ENCODE peak calls at places on chromosomes 2 and 18, in six cellular contexts. W is RWPE1, G is lower lobe of right lung, D is fibroblast of lung, H is colonic mucosa, V is dorsolateral prefrontal cortex. A is an unnamed sample.

GRCh38 chr2:140506606-140507005 is 1624.2 kb downstream of the LRP1B start:
- DNase-seq in W (peak), G (no peak), D (peak), H (no peak), V (no peak), A (peak)

GRCh38 chr2:142462291-142462690 is 331.5 kb upstream of the LRP1B start:
- DNase-seq in W (no peak), G (no peak), D (no peak), H (no peak), V (no peak), A (peak)

GRCh38 chr2:71928734-71929481 is 218.8 kb downstream of the CYP26B1 start:
- DNase-seq in W (no peak), G (no peak), D (no peak), H (no peak), V (no peak), A (no peak)

GRCh38 chr2:105215586-105216192 is 25.9 kb upstream of the GPR45 start:
- DNase-seq in W (no peak), G (no peak), D (no peak), H (no peak), V (no peak), A (no peak)

GRCh38 chr2:95056461-95057459 is 31.3 kb downstream of the MAL start:
- DNase-seq in W (no peak), G (no peak), D (no peak), H (no peak), V (peak), A (no peak)

GRCh38 chr2:108594132-108594981 is 60.1 kb downstream of the LIMS1 start:
- DNase-seq in W (peak), G (no peak), D (peak), H (no peak), V (no peak), A (peak)

GRCh38 chr2:140734992-140735391 is 1395.8 kb downstream of the LRP1B start:
- DNase-seq in W (no peak), G (no peak), D (no peak), H (no peak), V (no peak), A (no peak)

GRCh38 chr2:224520064-224520463 is 65.1 kb downstream of the CUL3 start:
- DNase-seq in W (no peak), G (no peak), D (peak), H (no peak), V (no peak), A (peak)

GRCh38 chr2:230018153-230018552 is 50.6 kb downstream of the SLC16A14 start:
- DNase-seq in W (peak), G (no peak), D (peak), H (no peak), V (no peak), A (peak)

GRCh38 chr2:67516358-67516757 is 119.2 kb downstream of the ETAA1 start:
- DNase-seq in W (no peak), G (no peak), D (no peak), H (peak), V (no peak), A (no peak)

GRCh38 chr18:56716692-56717146 is 65.6 kb downstream of the WDR7 start:
- DNase-seq in W (no peak), G (no peak), D (no peak), H (no peak), V (no peak), A (no peak)

GRCh38 chr2:216366777-216367465 is 5.4 kb downstream of the MARCHF4 start:
- DNase-seq in W (no peak), G (no peak), D (peak), H (no peak), V (no peak), A (no peak)

GRCh38 chr18:58215005-58215404 is 171.0 kb downstream of the NEDD4L start:
- DNase-seq in W (no peak), G (no peak), D (no peak), H (peak), V (no peak), A (no peak)

GRCh38 chr2:47118581-47118980 is 36.5 kb downstream of the STPG4 start:
- DNase-seq in W (no peak), G (no peak), D (no peak), H (no peak), V (no peak), A (no peak)

GRCh38 chr2:190210471-190210870 is 109.2 kb downstream of the HIBCH start:
- DNase-seq in W (no peak), G (no peak), D (no peak), H (no peak), V (no peak), A (no peak)

GRCh38 chr2:10036095-10036879 is 7.1 kb upstream of the KLF11 start:
- DNase-seq in W (no peak), G (peak), D (peak), H (no peak), V (peak), A (peak)

DNA sequence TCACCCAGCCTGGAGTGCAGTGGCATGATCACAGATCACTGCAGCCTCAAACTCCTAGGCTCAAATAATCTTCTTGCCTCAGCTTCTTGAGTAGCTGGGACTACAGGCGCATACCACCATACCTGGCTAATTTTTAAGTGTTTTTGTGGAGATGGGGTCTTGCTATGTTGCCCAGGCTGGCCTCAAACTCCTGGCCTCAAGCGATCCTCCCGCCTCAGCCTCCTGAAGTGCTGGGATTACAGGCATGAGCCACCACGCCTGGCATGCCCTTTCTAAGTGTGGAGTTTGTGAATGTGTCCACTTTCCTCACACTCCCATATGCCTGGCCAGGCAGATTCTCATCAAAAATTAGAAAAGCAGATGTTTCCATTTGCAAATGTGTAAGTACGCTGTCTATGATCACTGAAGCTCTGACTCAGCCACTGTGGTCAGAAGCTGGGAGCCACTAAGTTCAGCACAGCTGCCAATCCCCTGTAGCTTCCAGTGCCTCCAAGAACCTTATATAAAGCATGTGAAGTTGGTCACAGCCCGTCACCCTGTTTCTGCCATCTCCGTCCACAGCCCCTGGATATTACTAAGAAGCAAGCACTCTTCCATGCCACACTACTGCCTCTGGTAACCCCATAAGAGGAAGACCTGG is 155.4 kb downstream of the FAM210A start:
- DNase-seq in W (no peak), G (no peak), D (peak), H (no peak), V (no peak), A (no peak)
- H3K27ac ChIP-seq in W (no peak), G (no peak), D (no peak), H (no peak), V (no peak), A (no peak)

GRCh38 chr2:18154259-18154658 is 275.8 kb downstream of the KCNS3 start:
- DNase-seq in W (no peak), G (no peak), D (no peak), H (no peak), V (no peak), A (no peak)

GRCh38 chr2:18156421-18156820 is 278.0 kb downstream of the KCNS3 start:
- DNase-seq in W (no peak), G (no peak), D (no peak), H (no peak), V (no peak), A (no peak)

GRCh38 chr2:18153741-18154140 is 275.3 kb downstream of the KCNS3 start:
- DNase-seq in W (no peak), G (no peak), D (no peak), H (no peak), V (no peak), A (no peak)

GRCh38 chr2:18156002-18156401 is 277.5 kb downstream of the KCNS3 start:
- DNase-seq in W (no peak), G (no peak), D (no peak), H (no peak), V (no peak), A (no peak)

GRCh38 chr2:18154812-18155211 is 276.3 kb downstream of the KCNS3 start:
- DNase-seq in W (no peak), G (no peak), D (no peak), H (no peak), V (no peak), A (no peak)
- TF ChIP-seq CTCF in W (no peak), G (no peak), D (no peak), H (no peak), V (no peak), A (no peak)

DNA sequence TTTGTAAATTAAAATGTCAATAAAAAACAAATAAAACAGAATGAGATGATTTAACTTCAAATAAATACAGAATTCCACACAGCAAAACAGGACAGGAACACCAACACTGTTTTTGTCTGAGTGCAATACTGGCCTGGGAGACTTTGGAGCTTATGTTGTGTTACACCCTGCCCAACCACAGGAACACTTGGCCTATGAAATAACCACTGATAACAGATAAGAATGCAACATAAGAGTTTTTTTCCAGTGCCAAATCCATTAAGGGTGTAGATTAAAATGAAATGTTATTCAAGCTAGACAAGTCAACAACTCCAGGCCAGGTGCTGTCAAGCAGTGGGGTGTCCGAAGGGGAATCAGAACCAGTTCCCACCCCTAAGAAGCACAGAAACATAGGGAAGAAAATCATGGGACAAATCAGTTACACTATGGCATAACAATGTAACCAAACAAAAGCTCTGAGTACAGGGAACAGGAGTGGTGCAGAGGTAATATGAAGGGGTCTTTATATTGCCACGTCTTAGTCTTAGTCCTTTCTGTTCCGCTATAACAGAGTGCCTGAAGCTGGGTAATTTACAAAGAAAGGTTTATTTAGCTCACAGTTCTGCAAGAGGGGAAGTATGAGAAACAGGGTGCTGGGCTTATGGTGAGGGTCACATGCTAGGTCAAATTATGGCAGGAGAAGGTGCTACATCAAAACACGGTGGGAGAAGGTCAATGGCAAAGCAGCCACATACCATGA is 3.8 kb downstream of the AFG3L2 start:
- DNase-seq in W (no peak), G (no peak), D (peak), H (peak), V (no peak), A (peak)
- H3K27ac ChIP-seq in W (no peak), G (no peak), D (no peak), H (peak), V (no peak), A (peak)

GRCh38 chr18:75496151-75496550 is 68.6 kb upstream of the SMIM21 start:
- DNase-seq in W (no peak), G (no peak), D (no peak), H (no peak), V (no peak), A (no peak)
- TF ChIP-seq CTCF in W (no peak), G (no peak), D (no peak), H (no peak), V (no peak), A (no peak)

DNA sequence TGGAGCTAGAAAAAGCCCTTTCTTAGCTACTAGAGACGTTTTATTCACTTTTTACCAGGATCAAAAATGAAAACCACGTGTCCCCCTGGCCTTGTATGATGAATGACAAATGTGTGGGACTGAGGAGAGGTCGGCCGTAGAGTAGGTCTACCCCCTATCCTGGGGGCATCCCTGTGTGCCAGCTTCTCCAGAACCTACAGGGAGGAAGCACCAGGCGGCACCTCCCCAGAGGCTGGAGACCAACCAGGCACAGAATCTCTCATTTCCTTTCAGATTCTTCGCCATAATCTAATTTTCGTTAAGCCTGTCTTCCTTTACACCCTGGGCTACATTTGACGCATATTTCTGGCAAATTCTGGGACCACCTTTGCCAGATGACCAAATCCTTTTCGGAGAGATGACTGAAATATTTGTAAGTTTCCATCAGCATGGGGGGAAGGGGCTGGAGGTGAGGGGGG is 15.9 kb downstream of the TWIST2 start:
- DNase-seq in W (no peak), G (no peak), D (no peak), H (no peak), V (no peak), A (no peak)
- H3K27ac ChIP-seq in W (peak), G (peak), D (peak), H (peak), V (peak), A (peak)

GRCh38 chr2:241355983-241356870 is at the start of gene FARP2:
- DNase-seq in W (peak), G (peak), D (peak), H (peak), V (peak), A (peak)
- TF ChIP-seq CTCF in W (no peak), G (no peak), D (no peak), H (no peak), V (no peak), A (no peak)

GRCh38 chr2:53131416-53131815 is 636.2 kb upstream of the CHAC2 start:
- DNase-seq in W (peak), G (no peak), D (peak), H (no peak), V (no peak), A (peak)

GRCh38 chr2:53127061-53127650 is 640.4 kb upstream of the CHAC2 start:
- DNase-seq in W (no peak), G (no peak), D (no peak), H (peak), V (no peak), A (no peak)

GRCh38 chr2:53129851-53130250 is 637.8 kb upstream of the CHAC2 start:
- DNase-seq in W (peak), G (no peak), D (peak), H (no peak), V (no peak), A (peak)

GRCh38 chr2:53130441-53130943 is 637.1 kb upstream of the CHAC2 start:
- DNase-seq in W (peak), G (no peak), D (peak), H (no peak), V (no peak), A (peak)
- H3K27ac ChIP-seq in W (no peak), G (no peak), D (no peak), H (no peak), V (no peak), A (peak)

GRCh38 chr2:169693344-169693743 is 861 bp downstream of the CFAP210 start:
- DNase-seq in W (no peak), G (no peak), D (no peak), H (no peak), V (no peak), A (no peak)
- TF ChIP-seq CTCF in W (no peak), G (peak), D (peak), H (no peak), V (peak), A (peak)